ENCODE peak calls at places on chromosomes 2 and 18, in four cellular contexts. N is fibroblast of lung, T is cardiac fibroblast, X is esophagus squamous epithelium. A is an unnamed sample.

GRCh38 chr2:45984896-45985488 is 312.2 kb upstream of the EPAS1 start:
- DNase-seq in N (no peak), T (no peak), X (no peak), A (no peak)

GRCh38 chr2:85162746-85163301 is 29.6 kb downstream of the TCF7L1 start:
- DNase-seq in N (peak), T (peak), X (no peak), A (no peak)

GRCh38 chr2:182372661-182373060 is 54.2 kb downstream of the PDE1A start:
- DNase-seq in N (peak), T (peak), X (no peak), A (peak)

GRCh38 chr2:73575280-73575679 is 66.9 kb downstream of the NAT8 start:
- DNase-seq in N (no peak), T (no peak), X (no peak), A (no peak)

GRCh38 chr2:222293660-222294630 is 4.9 kb downstream of the PAX3 start:
- DNase-seq in N (no peak), T (no peak), X (no peak), A (no peak)

GRCh38 chr2:10014418-10015190 is 28.7 kb upstream of the KLF11 start:
- DNase-seq in N (no peak), T (no peak), X (no peak), A (no peak)

GRCh38 chr18:29418136-29418535 is 1241.2 kb upstream of the CDH2 start:
- DNase-seq in N (peak), T (peak), X (no peak), A (peak)

GRCh38 chr2:181683518-181684453 is 3.5 kb upstream of the NEUROD1 start:
- DNase-seq in N (no peak), T (peak), X (no peak), A (no peak)

GRCh38 chr2:95346236-95346737 is 49.1 kb downstream of the KCNIP3 start:
- DNase-seq in N (peak), T (peak), X (no peak), A (no peak)

GRCh38 chr2:9614562-9614961 is 16.2 kb downstream of the YWHAQ start:
- DNase-seq in N (no peak), T (no peak), X (no peak), A (no peak)

GRCh38 chr2:106113362-106113971 is 80.6 kb downstream of the UXS1 start:
- DNase-seq in N (no peak), T (no peak), X (no peak), A (no peak)

GRCh38 chr2:133390151-133390550 is 178.1 kb downstream of the NCKAP5 start:
- DNase-seq in N (no peak), T (no peak), X (no peak), A (peak)

GRCh38 chr2:74261204-74261864 is 62.9 kb downstream of the MTHFD2 start:
- DNase-seq in N (peak), T (peak), X (no peak), A (no peak)

GRCh38 chr2:233836359-233836758 is 18.0 kb downstream of the HJURP start:
- DNase-seq in N (no peak), T (no peak), X (no peak), A (no peak)

GRCh38 chr2:159811232-159811631 is 13.2 kb upstream of the CD302 start:
- DNase-seq in N (no peak), T (no peak), X (no peak), A (no peak)

GRCh38 chr2:215845839-215846586 is 167.3 kb downstream of the MREG start:
- DNase-seq in N (no peak), T (no peak), X (no peak), A (no peak)

GRCh38 chr2:6392966-6393365 is 472.7 kb downstream of the CMPK2 start:
- DNase-seq in N (no peak), T (no peak), X (no peak), A (no peak)

GRCh38 chr2:240397542-240397916 is 37.9 kb upstream of the GPC1 start:
- DNase-seq in N (no peak), T (no peak), X (no peak), A (no peak)

GRCh38 chr2:221715783-221716386 is 143.8 kb upstream of the EPHA4 start:
- DNase-seq in N (no peak), T (no peak), X (no peak), A (no peak)

GRCh38 chr2:50661682-50662081 is 370.2 kb downstream of the NRXN1 start:
- DNase-seq in N (no peak), T (no peak), X (no peak), A (no peak)

GRCh38 chr2:10257500-10258147 is 45.1 kb upstream of the HPCAL1 start:
- DNase-seq in N (no peak), T (no peak), X (no peak), A (no peak)

GRCh38 chr2:43169987-43170732 is 56.2 kb downstream of the ZFP36L2 start:
- DNase-seq in N (no peak), T (no peak), X (no peak), A (no peak)

GRCh38 chr2:203551653-203552250 is 16.7 kb upstream of the RAPH1 start:
- DNase-seq in N (peak), T (peak), X (no peak), A (no peak)

DNA sequence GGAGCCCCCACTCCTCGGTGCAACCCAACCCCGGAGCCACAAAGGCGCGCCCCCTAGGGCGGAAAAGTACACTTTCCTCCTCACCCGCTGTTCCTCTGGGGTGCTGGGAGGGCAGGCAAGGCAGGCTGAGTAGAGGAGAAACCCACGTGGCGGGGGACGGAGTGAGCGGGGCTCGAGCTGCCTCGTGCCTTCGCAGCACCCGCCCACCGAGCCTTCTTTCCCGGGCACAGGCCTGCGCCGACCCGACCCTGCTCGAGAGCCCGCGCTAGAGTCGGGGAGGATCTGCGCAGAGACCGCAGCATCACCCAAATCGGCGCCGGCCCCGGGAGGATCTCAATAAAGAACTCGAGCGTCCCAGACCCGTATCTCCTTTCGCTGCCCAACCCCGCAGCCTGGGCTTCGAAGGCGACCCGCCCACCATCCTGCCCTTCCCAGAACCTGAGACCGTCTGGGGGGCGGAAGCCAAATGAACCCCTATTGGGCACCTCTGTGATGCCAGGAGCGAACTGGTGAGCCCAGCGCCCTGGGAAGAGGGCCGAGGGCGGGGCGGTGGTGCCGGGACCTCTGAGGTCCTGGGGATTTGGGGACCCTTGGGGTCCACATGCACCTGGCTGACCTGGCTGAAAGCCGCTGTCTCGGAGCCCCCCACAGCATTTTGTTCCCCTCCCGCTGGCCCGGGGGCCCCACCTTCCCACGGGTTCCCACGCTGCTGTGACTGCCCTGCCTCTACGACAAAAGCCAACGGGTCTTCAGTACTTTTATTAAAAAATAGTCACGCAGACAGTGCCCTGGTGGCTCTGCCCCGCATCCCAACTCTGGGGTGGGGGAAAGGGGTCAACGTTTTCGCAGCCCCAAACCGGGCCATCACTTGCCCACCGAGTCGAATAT is 1.3 kb downstream of the UCN start:
- DNase-seq in N (no peak), T (no peak), X (no peak), A (no peak)
- TF ChIP-seq CTCF in N (peak), T (no peak), X (no peak), A (no peak)

GRCh38 chr2:170822885-170823799 is 6.5 kb downstream of the GAD1 start:
- DNase-seq in N (no peak), T (no peak), X (no peak), A (no peak)
- H3K4me3 ChIP-seq in N (no peak), T (no peak), X (peak), A (no peak)

GRCh38 chr2:217951521-217952247 is 51.1 kb downstream of the TNS1 start:
- DNase-seq in N (no peak), T (no peak), X (no peak), A (no peak)

GRCh38 chr2:217953531-217953932 is 49.3 kb downstream of the TNS1 start:
- DNase-seq in N (no peak), T (no peak), X (no peak), A (no peak)

GRCh38 chr2:217952409-217952808 is 50.4 kb downstream of the TNS1 start:
- DNase-seq in N (no peak), T (no peak), X (no peak), A (no peak)

GRCh38 chr2:217954051-217954450 is 48.7 kb downstream of the TNS1 start:
- DNase-seq in N (no peak), T (no peak), X (no peak), A (no peak)

DNA sequence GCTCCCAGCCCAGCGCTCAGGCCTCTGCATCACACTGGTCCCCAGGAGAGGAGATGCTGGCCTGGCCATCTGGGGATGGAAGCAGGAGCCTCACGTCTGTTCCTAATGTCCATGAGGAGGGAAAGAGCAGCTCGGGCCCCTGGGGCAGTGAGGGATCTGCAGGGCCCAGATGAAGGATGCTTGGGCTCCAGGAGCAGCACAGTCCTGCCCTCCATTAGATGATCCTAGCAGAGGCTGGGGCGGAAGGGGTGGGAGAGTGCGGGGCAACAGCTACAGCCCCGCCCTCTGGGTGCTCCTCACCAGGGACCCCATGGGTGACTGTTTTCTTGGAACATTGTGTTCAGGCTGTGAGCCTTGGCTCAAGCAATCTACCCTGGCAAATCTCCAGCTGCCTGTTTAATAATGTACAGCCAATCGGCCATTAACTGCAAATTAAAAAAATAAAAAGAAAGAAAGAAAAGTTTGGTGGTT is 49.7 kb downstream of the TNS1 start:
- DNase-seq in N (peak), T (peak), X (no peak), A (no peak)
- TF ChIP-seq CTCF in N (no peak), T (no peak), X (no peak), A (no peak)

DNA sequence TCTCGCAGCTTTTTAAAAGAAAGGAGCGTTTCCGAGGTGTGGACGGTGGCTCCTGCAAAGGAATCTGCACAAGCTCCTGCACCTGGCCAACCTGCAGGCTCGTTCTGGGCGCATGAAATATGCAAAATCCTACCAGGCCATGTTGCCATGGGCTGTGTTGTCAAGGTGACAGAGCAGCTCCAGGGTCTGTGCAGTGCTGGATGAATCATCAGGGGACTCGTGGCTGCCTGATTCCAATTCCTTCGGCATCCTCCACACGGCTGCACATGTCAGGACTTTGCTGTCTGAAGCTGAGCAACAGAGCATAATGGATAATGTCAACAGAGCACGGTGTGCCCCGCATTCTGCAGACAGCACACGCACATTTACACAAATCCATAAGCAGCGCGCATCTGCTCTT is 120.5 kb downstream of the EIPR1 start:
- DNase-seq in N (no peak), T (no peak), X (no peak), A (no peak)
- H3K4me3 ChIP-seq in N (no peak), T (no peak), X (no peak), A (no peak)

GRCh38 chr2:16747257-16747656 is 81.6 kb upstream of the CYRIA start:
- DNase-seq in N (no peak), T (no peak), X (no peak), A (no peak)
- TF ChIP-seq CTCF in N (no peak), T (no peak), X (no peak), A (no peak)

GRCh38 chr2:231683907-231684306 is 24.4 kb upstream of the PTMA start:
- DNase-seq in N (no peak), T (no peak), X (no peak), A (no peak)

GRCh38 chr2:231685349-231686191 is 22.8 kb upstream of the PTMA start:
- DNase-seq in N (no peak), T (no peak), X (no peak), A (no peak)

GRCh38 chr2:231683292-231683898 is 24.9 kb upstream of the PTMA start:
- DNase-seq in N (no peak), T (no peak), X (no peak), A (no peak)

GRCh38 chr2:231682546-231683291 is 25.6 kb upstream of the PTMA start:
- DNase-seq in N (no peak), T (no peak), X (no peak), A (no peak)

DNA sequence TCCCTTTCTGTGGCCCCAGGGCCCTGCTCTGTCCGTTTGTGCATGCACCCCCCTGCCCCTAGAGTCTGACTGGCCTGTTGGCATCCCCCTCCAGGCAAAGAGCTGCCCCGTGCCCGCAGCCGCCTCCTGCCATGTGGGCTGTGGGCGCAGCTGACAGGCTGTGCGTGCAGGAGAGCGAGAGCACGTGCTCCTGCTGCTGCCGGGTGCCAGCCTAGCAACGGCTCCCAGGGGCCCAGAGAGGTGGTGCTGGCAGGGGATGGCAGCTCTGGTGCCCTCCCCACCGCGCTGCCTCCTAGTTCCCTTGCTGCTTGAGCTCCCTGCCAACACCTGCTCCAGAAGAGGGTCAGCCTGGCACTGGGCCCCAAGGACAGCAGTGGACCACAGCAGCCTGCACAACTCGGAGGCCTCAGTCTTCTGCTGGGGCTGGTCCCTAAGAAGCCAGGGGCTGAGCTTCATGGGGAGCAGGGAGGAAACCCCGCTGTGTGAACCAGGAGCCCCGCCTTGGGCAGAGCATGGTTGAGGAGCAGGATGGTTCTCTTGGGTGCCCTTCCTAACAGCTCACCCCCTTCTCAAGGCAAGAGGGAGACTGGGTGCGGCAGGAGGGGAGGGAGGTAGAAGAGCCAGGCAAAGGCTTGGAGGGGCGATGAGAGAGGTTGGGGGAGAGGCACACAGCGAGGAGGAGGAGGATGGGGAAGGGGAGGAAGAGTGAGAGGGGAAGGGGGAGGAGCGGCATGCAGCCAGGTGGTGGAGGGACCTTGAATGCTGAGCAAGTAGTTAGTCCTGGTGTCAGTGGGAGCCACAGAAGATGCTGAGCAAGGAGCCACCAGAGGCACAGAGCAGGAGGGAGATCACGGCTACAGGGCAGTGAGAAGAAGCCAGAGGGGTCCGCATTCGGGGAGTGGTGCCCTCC is 23.8 kb upstream of the PTMA start:
- DNase-seq in N (no peak), T (no peak), X (no peak), A (no peak)
- H3K4me3 ChIP-seq in N (no peak), T (no peak), X (no peak), A (no peak)

DNA sequence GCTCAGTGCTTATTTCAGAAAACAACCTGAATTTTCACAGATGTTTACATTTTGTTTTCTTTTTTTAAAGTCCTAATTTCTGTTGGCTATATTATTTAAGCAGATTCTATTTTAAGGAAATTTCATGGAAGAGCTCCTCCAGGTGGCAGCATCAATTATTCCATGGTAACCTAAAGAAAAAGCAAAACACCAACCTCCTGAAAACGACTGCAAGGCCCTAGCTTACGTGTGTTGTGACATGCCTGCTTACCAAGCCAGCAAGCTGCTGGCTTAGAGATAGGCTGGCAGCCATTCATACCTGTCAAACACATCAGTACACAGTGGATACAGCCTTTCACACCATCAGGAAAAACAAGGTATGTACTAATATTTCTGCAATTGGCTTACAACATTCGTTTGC is 64.9 kb downstream of the LPIN2 start:
- DNase-seq in N (peak), T (peak), X (no peak), A (peak)
- TF ChIP-seq CTCF in N (peak), T (peak), X (peak), A (peak)

GRCh38 chr2:70896765-70897202 is 38.9 kb upstream of the ATP6V1B1 start:
- DNase-seq in N (no peak), T (no peak), X (no peak), A (no peak)
- H3K4me3 ChIP-seq in N (no peak), T (no peak), X (no peak), A (no peak)

DNA sequence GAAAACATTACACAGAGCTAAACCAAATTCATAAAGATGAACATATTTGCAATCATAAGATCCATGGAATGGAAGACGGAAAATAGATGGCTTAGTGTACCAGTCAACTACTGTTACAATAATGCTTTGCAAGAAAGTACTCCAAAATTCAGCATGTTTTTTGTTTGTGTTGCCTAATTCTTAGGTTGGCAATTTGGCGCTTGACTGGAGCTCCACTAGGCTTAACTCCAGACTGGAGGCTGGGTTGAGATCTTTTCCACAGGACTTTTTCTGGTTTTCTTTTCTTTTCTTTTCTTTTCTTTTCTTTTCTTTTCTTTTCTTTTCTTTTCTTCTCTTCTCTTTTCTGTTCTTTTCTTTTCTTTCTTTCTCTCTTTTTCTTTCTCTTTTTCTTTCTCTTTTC is 600.6 kb upstream of the SYT4 start:
- DNase-seq in N (no peak), T (no peak), X (no peak), A (no peak)
- TF ChIP-seq CTCF in N (no peak), T (no peak), X (no peak), A (no peak)

GRCh38 chr18:21109936-21110666 is 1.5 kb downstream of the ROCK1 start:
- DNase-seq in N (no peak), T (no peak), X (no peak), A (no peak)
- H3K4me3 ChIP-seq in N (peak), T (peak), X (peak), A (peak)